ENCODE peak calls at places on chromosome 7, in nine cellular contexts. H, I, O, P, Z, R, G, T and N are unnamed samples. For H3K9me3, the result is how much of the 10 kb centered on the place peaks cover.

GRCh38 chr7:39589323-39590111 is 23.3 kb downstream of the YAE1 start:
- DNase-seq in O (no peak), G (no peak), R (no peak), P (no peak), I (no peak), H (no peak), T (no peak), Z (no peak), N (peak)

GRCh38 chr7:100894860-100895700 is 608 bp downstream of the ACHE start:
- DNase-seq in R (peak), I (peak), T (no peak), G (no peak), H (peak), Z (no peak), O (peak), P (peak), N (peak)

GRCh38 chr7:132176719-132177118 is 399.6 kb downstream of the PLXNA4 start:
- DNase-seq in R (no peak), Z (no peak), O (no peak), G (no peak), I (no peak), T (no peak), P (peak), H (no peak), N (no peak)

GRCh38 chr7:52302765-52303520 is 732.5 kb upstream of the POM121L12 start:
- DNase-seq in H (no peak), R (no peak), T (no peak), P (no peak), Z (no peak), O (no peak), I (no peak), G (no peak), N (no peak)

GRCh38 chr7:1288996-1289551 is 56.4 kb downstream of the UNCX start:
- DNase-seq in P (peak), O (no peak), I (no peak), T (no peak), G (no peak), R (no peak), H (no peak), Z (no peak), N (no peak)

GRCh38 chr7:50982626-50983025 is 199.9 kb upstream of the GRB10 start:
- DNase-seq in T (no peak), I (no peak), Z (no peak), H (no peak), O (no peak), R (no peak), G (no peak), P (no peak), N (no peak)

GRCh38 chr7:144786522-144786921 is 49.3 kb downstream of the TPK1 start:
- DNase-seq in G (no peak), Z (no peak), I (no peak), T (no peak), R (no peak), H (no peak), P (no peak), O (no peak), N (no peak)

GRCh38 chr7:120865191-120865976 is 7.4 kb upstream of the TSPAN12 start:
- DNase-seq in T (no peak), G (no peak), I (no peak), R (no peak), O (no peak), Z (no peak), P (no peak), H (no peak), N (no peak)

GRCh38 chr7:132154695-132155471 is 421.4 kb downstream of the PLXNA4 start:
- DNase-seq in Z (no peak), I (no peak), H (no peak), T (no peak), O (no peak), G (no peak), P (no peak), R (no peak), N (no peak)

GRCh38 chr7:129865932-129866214 is 86.9 kb downstream of the UBE2H start:
- DNase-seq in Z (no peak), G (no peak), P (no peak), O (no peak), H (no peak), R (no peak), I (no peak), T (no peak), N (no peak)

GRCh38 chr7:786472-787255 is 45.6 kb upstream of the SUN1 start:
- DNase-seq in P (peak), O (peak), Z (no peak), I (peak), R (peak), T (peak), G (peak), H (peak), N (peak)

GRCh38 chr7:116786791-116787443 is 75.5 kb upstream of the CAPZA2 start:
- DNase-seq in I (no peak), H (no peak), Z (no peak), O (no peak), G (no peak), T (no peak), R (no peak), P (no peak), N (no peak)

GRCh38 chr7:636396-636795 is 90.1 kb upstream of the DNAAF5 start:
- DNase-seq in G (no peak), T (peak), R (no peak), Z (no peak), H (peak), I (peak), O (no peak), P (no peak), N (peak)

GRCh38 chr7:1210979-1211608 is 21.6 kb upstream of the UNCX start:
- DNase-seq in G (no peak), T (no peak), I (no peak), Z (no peak), R (no peak), P (no peak), H (no peak), O (no peak), N (no peak)

GRCh38 chr7:129401968-129402860 is 32.0 kb upstream of the STRIP2 start:
- DNase-seq in H (no peak), P (no peak), G (no peak), T (peak), R (no peak), I (no peak), O (no peak), Z (no peak), N (no peak)

GRCh38 chr7:106012935-106013439 is 49.9 kb downstream of the CDHR3 start:
- DNase-seq in O (no peak), G (no peak), T (no peak), H (no peak), R (no peak), I (no peak), P (no peak), Z (no peak), N (no peak)

GRCh38 chr7:45292481-45292880 is 134.9 kb downstream of the RAMP3 start:
- DNase-seq in R (no peak), H (no peak), T (no peak), Z (no peak), P (no peak), G (no peak), I (no peak), O (no peak), N (no peak)

GRCh38 chr7:72281325-72281724 is 130.8 kb downstream of the CALN1 start:
- DNase-seq in R (no peak), P (no peak), T (no peak), Z (no peak), I (no peak), O (no peak), G (no peak), H (no peak), N (no peak)

GRCh38 chr7:141071855-141072547 is 1.9 kb upstream of the TMEM178B start:
- DNase-seq in T (peak), P (no peak), Z (no peak), H (no peak), O (no peak), G (no peak), R (no peak), I (no peak), N (no peak)

GRCh38 chr7:100679927-100680588 is 6.5 kb downstream of the GNB2 start:
- DNase-seq in H (no peak), G (no peak), I (no peak), P (no peak), O (no peak), T (no peak), Z (no peak), R (peak), N (no peak)

GRCh38 chr7:2399848-2400587 is 3.4 kb upstream of the CHST12 start:
- DNase-seq in O (peak), Z (no peak), I (peak), P (no peak), H (peak), G (peak), R (peak), T (peak), N (no peak)

GRCh38 chr7:132650498-132650897 is 74.2 kb upstream of the PLXNA4 start:
- DNase-seq in Z (no peak), R (no peak), P (no peak), H (no peak), G (no peak), T (peak), I (no peak), O (no peak), N (no peak)

GRCh38 chr7:83101540-83101939 is 61.1 kb downstream of the PCLO start:
- DNase-seq in T (no peak), R (no peak), G (no peak), Z (no peak), H (no peak), I (no peak), P (no peak), O (no peak), N (no peak)

GRCh38 chr7:43767311-43767710 is 8.8 kb downstream of the BLVRA start:
- DNase-seq in O (no peak), H (peak), P (no peak), I (no peak), T (no peak), Z (no peak), G (no peak), R (no peak), N (no peak)

GRCh38 chr7:131513245-131514061 is 43.0 kb downstream of the PODXL start:
- DNase-seq in G (peak), T (peak), R (peak), P (peak), H (peak), I (peak), O (peak), Z (no peak), N (peak)

GRCh38 chr7:29086545-29086944 is 59.8 kb downstream of the CPVL start:
- DNase-seq in G (no peak), H (no peak), R (no peak), O (no peak), T (no peak), I (no peak), P (no peak), Z (no peak), N (no peak)

GRCh38 chr7:150450491-150450992 is at the start of gene GIMAP8:
- DNase-seq in H (peak), O (no peak), I (peak), R (no peak), P (peak), G (peak), T (no peak), Z (peak), N (peak)

GRCh38 chr7:99089914-99090629 is 53.8 kb downstream of the SMURF1 start:
- DNase-seq in T (no peak), O (no peak), P (no peak), I (peak), H (no peak), R (no peak), Z (no peak), G (no peak), N (no peak)

GRCh38 chr7:99086532-99086931 is 57.4 kb downstream of the SMURF1 start:
- DNase-seq in T (no peak), R (no peak), H (no peak), P (no peak), G (no peak), Z (no peak), O (no peak), I (no peak), N (no peak)

GRCh38 chr7:99083068-99083651 is 60.7 kb downstream of the SMURF1 start:
- DNase-seq in Z (no peak), G (no peak), T (no peak), P (no peak), H (no peak), O (no peak), I (no peak), R (no peak), N (no peak)

GRCh38 chr7:99083733-99084132 is 60.2 kb downstream of the SMURF1 start:
- DNase-seq in I (no peak), O (no peak), G (no peak), H (no peak), P (no peak), R (no peak), Z (no peak), T (no peak), N (no peak)

DNA sequence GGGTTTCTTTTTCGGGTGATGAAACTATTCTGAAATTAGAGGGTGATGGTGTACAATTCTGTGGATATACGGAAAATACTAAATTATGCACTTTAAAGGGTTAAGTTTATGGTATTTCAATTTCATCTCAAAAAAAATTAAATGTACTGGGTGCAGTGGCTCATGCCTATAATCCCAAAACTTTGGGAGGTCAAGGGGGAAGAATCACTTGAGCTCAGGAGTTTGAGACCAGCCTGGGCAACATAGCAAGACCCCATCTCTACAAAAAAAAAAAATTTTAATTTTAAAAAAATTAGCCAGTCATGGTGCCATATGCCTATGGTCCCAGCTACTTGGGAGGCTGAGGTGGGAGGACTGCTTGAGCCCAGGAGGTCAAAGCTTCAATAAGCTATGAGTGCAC is 57.0 kb downstream of the SMURF1 start:
- DNase-seq in P (no peak), I (no peak), Z (no peak), O (no peak), R (no peak), H (no peak), T (no peak), G (no peak), N (no peak)
- H3K9me3 ChIP-seq in P (under half), I (under half), Z (under half), O (under half), R (under half), H (under half), T (under half), G (under half), N (under half)

DNA sequence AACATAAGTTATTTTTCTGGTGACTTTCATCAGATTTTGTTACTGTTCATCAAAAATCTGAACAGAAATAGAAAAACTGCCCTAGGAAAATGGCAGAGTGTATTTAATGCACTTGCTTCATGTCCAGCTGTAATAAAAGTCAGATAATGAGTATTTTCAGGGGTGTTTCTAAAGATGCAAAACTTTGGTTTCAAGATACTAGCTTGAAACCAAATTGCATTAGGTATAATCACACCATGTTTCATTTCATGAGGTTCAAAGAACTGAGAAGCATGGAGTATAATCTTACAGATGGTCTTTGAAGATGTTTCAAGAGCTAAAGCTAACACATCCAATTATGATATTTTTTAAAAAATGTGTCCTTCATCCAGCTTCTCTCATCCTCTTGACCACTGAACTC is 128.9 kb downstream of the NRCAM start:
- DNase-seq in I (no peak), Z (no peak), G (no peak), O (no peak), R (no peak), H (no peak), P (no peak), T (no peak), N (no peak)
- H3K27ac ChIP-seq in I (no peak), Z (no peak), G (no peak), O (no peak), R (no peak), H (no peak), P (no peak), T (no peak), N (no peak)

GRCh38 chr7:66859339-66859738 is 61.7 kb upstream of the TMEM248 start:
- DNase-seq in O (no peak), H (no peak), G (no peak), Z (no peak), R (no peak), P (no peak), I (no peak), T (no peak), N (no peak)
- TF ChIP-seq CTCF in O (no peak), H (no peak), G (no peak), Z (no peak), R (no peak), P (no peak), I (no peak), T (no peak), N (no peak)

GRCh38 chr7:22596763-22597434 is 96.9 kb upstream of the STEAP1B start:
- DNase-seq in Z (no peak), O (no peak), G (no peak), I (no peak), H (no peak), R (no peak), P (no peak), T (no peak), N (no peak)
- H3K9me3 ChIP-seq in Z (under half), O (under half), G (under half), I (under half), H (under half), R (under half), P (under half), T (under half), N (under half)

GRCh38 chr7:37289781-37290180 is 158.9 kb downstream of the ELMO1 start:
- DNase-seq in T (no peak), Z (no peak), H (no peak), I (no peak), P (no peak), O (no peak), G (no peak), R (no peak), N (no peak)
- H3K27ac ChIP-seq in T (no peak), Z (no peak), H (peak), I (no peak), P (no peak), O (no peak), G (no peak), R (no peak), N (no peak)

DNA sequence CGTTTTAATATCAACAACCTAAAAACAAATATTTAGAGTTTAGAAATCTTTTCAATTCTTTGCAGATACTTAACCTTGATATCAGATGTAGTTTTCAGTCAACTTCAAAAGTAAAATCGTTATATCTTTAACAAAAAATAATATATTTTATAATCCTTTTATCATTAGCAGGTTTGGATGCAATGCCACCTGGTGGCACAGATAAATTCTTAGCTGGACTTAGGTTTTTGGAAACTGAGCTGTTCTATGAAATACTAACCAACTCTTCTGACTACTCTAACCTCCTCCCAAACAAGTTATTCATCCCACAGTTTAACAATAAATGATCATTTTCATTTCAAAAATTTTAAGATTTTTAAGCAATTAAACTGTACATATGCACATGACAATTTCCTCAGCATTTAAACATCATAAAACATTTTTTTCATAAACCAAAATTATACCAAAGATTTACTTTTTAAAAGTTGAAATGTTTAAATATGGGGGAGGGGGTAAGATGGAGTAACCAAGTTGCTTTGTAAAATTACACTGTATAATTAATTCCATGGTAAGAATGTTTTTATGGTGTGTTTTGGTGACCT is 56.9 kb downstream of the HIBADH start:
- DNase-seq in Z (no peak), G (no peak), P (no peak), H (no peak), T (peak), I (no peak), R (no peak), O (no peak), N (no peak)
- TF ChIP-seq CTCF in Z (no peak), G (no peak), P (no peak), H (peak), T (peak), I (peak), R (no peak), O (peak), N (no peak)

DNA sequence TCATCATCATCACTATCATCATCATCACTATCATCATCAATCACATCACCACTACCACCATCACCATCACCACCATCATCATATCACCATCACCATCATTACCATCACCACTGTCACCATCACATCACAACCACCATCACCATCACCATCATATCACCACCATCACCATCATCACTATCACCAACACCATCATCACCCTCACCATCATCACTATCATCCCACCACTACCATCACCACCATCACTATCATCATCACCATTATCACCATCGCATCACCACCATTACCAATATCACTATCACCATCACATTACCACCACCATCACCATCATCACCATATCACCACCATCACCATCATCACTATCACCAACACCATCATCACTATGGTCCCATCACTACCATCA is 539.1 kb downstream of the PTPRN2 start:
- DNase-seq in T (no peak), P (no peak), H (no peak), R (no peak), G (no peak), Z (no peak), I (no peak), O (no peak), N (no peak)
- H3K9me3 ChIP-seq in T (under half), P (under half), H (under half), R (under half), G (under half), Z (under half), I (under half), O (under half), N (under half)

GRCh38 chr7:68958571-68958970 is 639.7 kb upstream of the AUTS2 start:
- DNase-seq in O (no peak), I (no peak), R (no peak), H (no peak), P (no peak), Z (no peak), T (no peak), G (no peak), N (no peak)

GRCh38 chr7:68964060-68964459 is 634.2 kb upstream of the AUTS2 start:
- DNase-seq in T (no peak), R (no peak), Z (no peak), I (no peak), G (no peak), P (no peak), H (no peak), O (no peak), N (no peak)

GRCh38 chr7:68967598-68967997 is 630.7 kb upstream of the AUTS2 start:
- DNase-seq in Z (no peak), O (no peak), T (no peak), I (no peak), H (no peak), G (no peak), P (no peak), R (no peak), N (no peak)

GRCh38 chr7:68963547-68963946 is 634.7 kb upstream of the AUTS2 start:
- DNase-seq in R (no peak), G (no peak), Z (no peak), O (no peak), I (no peak), H (no peak), P (no peak), T (no peak), N (no peak)
- H3K27ac ChIP-seq in R (no peak), G (no peak), Z (no peak), O (no peak), I (no peak), H (no peak), P (no peak), T (peak), N (no peak)

GRCh38 chr7:80583901-80584300 is 54.5 kb upstream of the CD36 start:
- DNase-seq in H (no peak), G (no peak), T (no peak), O (no peak), I (no peak), P (no peak), R (no peak), Z (no peak), N (no peak)

GRCh38 chr7:80584778-80585177 is 53.7 kb upstream of the CD36 start:
- DNase-seq in O (no peak), Z (no peak), T (no peak), I (peak), G (peak), P (no peak), H (no peak), R (no peak), N (no peak)

GRCh38 chr7:80581472-80581871 is 57.0 kb upstream of the CD36 start:
- DNase-seq in H (no peak), O (no peak), Z (no peak), G (no peak), P (no peak), T (no peak), I (no peak), R (no peak), N (no peak)
- TF ChIP-seq CTCF in H (no peak), O (no peak), Z (no peak), G (no peak), P (no peak), T (no peak), I (no peak), R (no peak), N (no peak)